ENCODE peak calls at places on chromosomes 1 and 21, in eight cellular contexts. One of them, this sample, is unnamed.
A peak's percentile ranks its signal among the peaks of the same experiment; 100 is the strongest.

GRCh38 chr21:25572895-25573310 is 34.4 kb downstream of the MRPL39 start:
- DNase-seq in ascending aorta: no peak
- DNase-seq in mammary epithelial cell: no peak
- DNase-seq in foreskin keratinocyte: no peak
- DNase-seq in foreskin fibroblast: no peak
- DNase-seq in heart left ventricle: no peak
- DNase-seq in GM20000: peak; percentile 29
- DNase-seq in endothelial cell: no peak
- DNase-seq in this sample: no peak

GRCh38 chr1:66475940-66476339 is 58.0 kb upstream of the SGIP1 start:
- DNase-seq in ascending aorta: no peak
- DNase-seq in mammary epithelial cell: no peak
- DNase-seq in foreskin keratinocyte: no peak
- DNase-seq in foreskin fibroblast: no peak
- DNase-seq in heart left ventricle: peak; percentile 49
- DNase-seq in GM20000: no peak
- DNase-seq in endothelial cell: no peak
- DNase-seq in this sample: no peak

GRCh38 chr1:221961532-221962292 is 219.8 kb upstream of the DUSP10 start:
- DNase-seq in ascending aorta: no peak
- DNase-seq in mammary epithelial cell: peak; percentile 86
- DNase-seq in foreskin keratinocyte: no peak
- DNase-seq in foreskin fibroblast: peak; percentile 76
- DNase-seq in heart left ventricle: no peak
- DNase-seq in GM20000: peak; percentile 23
- DNase-seq in endothelial cell: no peak
- DNase-seq in this sample: peak; percentile 76

GRCh38 chr1:64471724-64472276 is 1.9 kb downstream of the CACHD1 start:
- DNase-seq in ascending aorta: no peak
- DNase-seq in mammary epithelial cell: peak; percentile 52
- DNase-seq in foreskin keratinocyte: peak; percentile 33
- DNase-seq in foreskin fibroblast: peak; percentile 70
- DNase-seq in heart left ventricle: no peak
- DNase-seq in GM20000: no peak
- DNase-seq in endothelial cell: no peak
- DNase-seq in this sample: peak; percentile 14

GRCh38 chr21:33993286-33994231 is 78.0 kb upstream of the ATP5PO start:
- DNase-seq in ascending aorta: no peak
- DNase-seq in mammary epithelial cell: no peak
- DNase-seq in foreskin keratinocyte: no peak
- DNase-seq in foreskin fibroblast: no peak
- DNase-seq in heart left ventricle: no peak
- DNase-seq in GM20000: no peak
- DNase-seq in endothelial cell: peak; percentile 41
- DNase-seq in this sample: no peak

GRCh38 chr1:158830074-158830677 is 975 bp upstream of the MNDA start:
- DNase-seq in ascending aorta: no peak
- DNase-seq in mammary epithelial cell: no peak
- DNase-seq in foreskin keratinocyte: no peak
- DNase-seq in foreskin fibroblast: no peak
- DNase-seq in heart left ventricle: no peak
- DNase-seq in GM20000: peak; percentile 20
- DNase-seq in endothelial cell: no peak
- DNase-seq in this sample: no peak

GRCh38 chr1:153533689-153534201 is 2.0 kb downstream of the S100A6 start:
- DNase-seq in ascending aorta: peak; percentile 60
- DNase-seq in mammary epithelial cell: peak; percentile 94
- DNase-seq in foreskin keratinocyte: peak; percentile 92
- DNase-seq in foreskin fibroblast: peak; percentile 96
- DNase-seq in heart left ventricle: peak; percentile 75
- DNase-seq in GM20000: no peak
- DNase-seq in endothelial cell: no peak
- DNase-seq in this sample: peak; percentile 98

GRCh38 chr1:52814465-52814864 is 28.1 kb upstream of the ZYG11A start:
- DNase-seq in ascending aorta: no peak
- DNase-seq in mammary epithelial cell: peak; percentile 68
- DNase-seq in foreskin keratinocyte: peak; percentile 63
- DNase-seq in foreskin fibroblast: peak; percentile 28
- DNase-seq in heart left ventricle: no peak
- DNase-seq in GM20000: no peak
- DNase-seq in endothelial cell: no peak
- DNase-seq in this sample: peak; percentile 56

GRCh38 chr1:188367669-188368068 is 1538.9 kb downstream of the PLA2G4A start:
- DNase-seq in ascending aorta: no peak
- DNase-seq in mammary epithelial cell: no peak
- DNase-seq in foreskin keratinocyte: no peak
- DNase-seq in foreskin fibroblast: no peak
- DNase-seq in heart left ventricle: no peak
- DNase-seq in GM20000: no peak
- DNase-seq in endothelial cell: no peak
- DNase-seq in this sample: no peak

GRCh38 chr1:181050922-181051321 is 17.1 kb downstream of the MR1 start:
- DNase-seq in ascending aorta: no peak
- DNase-seq in mammary epithelial cell: peak; percentile 46
- DNase-seq in foreskin keratinocyte: no peak
- DNase-seq in foreskin fibroblast: no peak
- DNase-seq in heart left ventricle: no peak
- DNase-seq in GM20000: no peak
- DNase-seq in endothelial cell: no peak
- DNase-seq in this sample: no peak

DNA sequence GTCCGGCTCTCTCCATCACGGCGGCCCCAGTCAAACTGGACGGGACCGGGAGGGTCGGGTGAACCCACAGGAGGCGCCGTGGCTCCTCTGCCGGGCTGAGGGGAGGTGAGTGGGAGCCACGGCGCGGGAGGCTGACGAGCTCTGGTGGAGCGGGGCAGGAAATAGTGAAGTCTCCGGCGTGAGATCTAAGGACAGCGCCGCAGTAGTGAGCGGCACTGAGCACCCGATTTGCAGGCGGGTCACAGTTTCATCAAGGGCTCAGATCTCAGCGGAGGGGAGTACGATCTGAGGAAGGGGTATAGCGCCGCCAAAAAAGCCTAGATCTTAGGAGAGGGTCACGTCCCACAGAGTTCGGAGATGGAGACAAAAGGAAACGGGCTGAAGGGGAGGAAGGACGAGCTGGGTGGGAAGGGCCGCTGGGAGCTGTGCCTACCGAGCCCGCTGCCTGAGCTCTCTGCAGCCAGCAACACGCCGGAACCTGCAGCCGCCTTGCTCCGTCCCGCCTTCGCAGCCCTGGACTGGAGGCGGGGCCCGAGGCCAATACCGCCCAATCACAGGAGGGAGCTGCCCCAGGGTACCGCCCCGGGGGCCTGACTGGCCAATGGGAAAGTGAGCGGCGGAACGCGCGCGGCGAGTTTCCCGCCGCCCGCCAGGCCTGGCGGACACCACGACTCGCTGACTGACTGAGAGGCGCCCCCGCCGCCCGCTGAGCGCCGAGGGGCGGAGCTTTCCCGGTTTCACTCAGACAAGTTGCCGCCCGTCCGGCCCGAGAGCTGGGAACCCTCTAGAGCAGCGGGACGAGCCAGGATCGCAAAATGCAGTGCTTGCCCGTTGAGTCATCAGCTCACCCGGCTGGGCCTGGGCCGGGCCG is 1.9 kb downstream of the SFN start:
- DNase-seq in ascending aorta: peak; percentile 94
- DNase-seq in mammary epithelial cell: peak; percentile 98
- DNase-seq in foreskin keratinocyte: peak; percentile 93
- DNase-seq in foreskin fibroblast: peak; percentile 100
- DNase-seq in heart left ventricle: peak; percentile 99
- DNase-seq in GM20000: peak; percentile 94
- DNase-seq in endothelial cell: peak; percentile 97
- DNase-seq in this sample: peak; percentile 99
- TF ChIP-seq CTCF in ascending aorta: no peak
- TF ChIP-seq CTCF in mammary epithelial cell: peak; percentile 1
- TF ChIP-seq CTCF in foreskin keratinocyte: no peak
- TF ChIP-seq CTCF in foreskin fibroblast: no peak
- TF ChIP-seq CTCF in heart left ventricle: no peak
- TF ChIP-seq CTCF in GM20000: no peak
- TF ChIP-seq CTCF in endothelial cell: no peak
- TF ChIP-seq CTCF in this sample: no peak

GRCh38 chr1:235006816-235007215 is 121.8 kb downstream of the TOMM20 start:
- DNase-seq in ascending aorta: no peak
- DNase-seq in mammary epithelial cell: no peak
- DNase-seq in foreskin keratinocyte: no peak
- DNase-seq in foreskin fibroblast: no peak
- DNase-seq in heart left ventricle: no peak
- DNase-seq in GM20000: no peak
- DNase-seq in endothelial cell: no peak
- DNase-seq in this sample: peak; percentile 65
- TF ChIP-seq CTCF in ascending aorta: no peak
- TF ChIP-seq CTCF in mammary epithelial cell: no peak
- TF ChIP-seq CTCF in foreskin keratinocyte: no peak
- TF ChIP-seq CTCF in foreskin fibroblast: no peak
- TF ChIP-seq CTCF in heart left ventricle: no peak
- TF ChIP-seq CTCF in GM20000: no peak
- TF ChIP-seq CTCF in endothelial cell: no peak
- TF ChIP-seq CTCF in this sample: no peak

DNA sequence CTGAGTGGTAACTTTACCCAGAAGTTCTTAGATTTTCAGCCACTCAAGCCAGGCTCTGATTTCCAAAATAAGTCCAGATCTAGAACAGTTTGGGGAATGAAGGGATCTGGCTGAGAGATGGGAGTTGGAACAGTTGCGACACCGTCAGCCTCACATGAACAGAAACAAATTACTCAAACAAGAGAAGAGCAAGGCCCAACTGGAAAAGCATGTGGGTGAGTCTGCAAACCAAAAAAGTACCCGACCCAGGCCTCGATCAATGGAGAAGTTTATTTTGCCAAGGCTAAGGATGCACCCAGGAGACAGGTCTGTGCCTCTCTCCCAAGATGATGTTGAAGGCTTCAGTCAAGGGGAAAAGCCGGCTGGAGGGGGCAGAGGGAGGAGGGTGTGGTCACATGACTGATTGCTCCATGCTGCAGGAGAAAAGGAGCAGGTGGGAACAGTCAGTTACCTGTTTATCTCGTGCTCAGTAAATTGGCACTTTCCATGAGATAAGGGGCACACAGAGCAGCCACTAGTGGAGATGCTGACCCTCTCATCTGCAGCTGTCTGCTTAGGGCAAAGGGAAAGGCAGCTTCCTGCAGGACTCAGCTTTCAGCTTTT is 42.3 kb downstream of the KRTAP10-1 start:
- DNase-seq in ascending aorta: no peak
- DNase-seq in mammary epithelial cell: no peak
- DNase-seq in foreskin keratinocyte: no peak
- DNase-seq in foreskin fibroblast: peak; percentile 28
- DNase-seq in heart left ventricle: no peak
- DNase-seq in GM20000: no peak
- DNase-seq in endothelial cell: no peak
- DNase-seq in this sample: no peak
- TF ChIP-seq CTCF in ascending aorta: no peak
- TF ChIP-seq CTCF in mammary epithelial cell: no peak
- TF ChIP-seq CTCF in foreskin keratinocyte: no peak
- TF ChIP-seq CTCF in foreskin fibroblast: no peak
- TF ChIP-seq CTCF in heart left ventricle: no peak
- TF ChIP-seq CTCF in GM20000: no peak
- TF ChIP-seq CTCF in endothelial cell: no peak
- TF ChIP-seq CTCF in this sample: no peak

GRCh38 chr1:71593523-71593922 is 512.7 kb upstream of the ZRANB2 start:
- DNase-seq in ascending aorta: no peak
- DNase-seq in mammary epithelial cell: no peak
- DNase-seq in foreskin keratinocyte: no peak
- DNase-seq in foreskin fibroblast: peak; percentile 10
- DNase-seq in heart left ventricle: no peak
- DNase-seq in GM20000: no peak
- DNase-seq in endothelial cell: peak; percentile 8
- DNase-seq in this sample: peak; percentile 22
- TF ChIP-seq CTCF in ascending aorta: no peak
- TF ChIP-seq CTCF in mammary epithelial cell: peak; percentile 33
- TF ChIP-seq CTCF in foreskin keratinocyte: no peak
- TF ChIP-seq CTCF in foreskin fibroblast: no peak
- TF ChIP-seq CTCF in heart left ventricle: no peak
- TF ChIP-seq CTCF in GM20000: no peak
- TF ChIP-seq CTCF in endothelial cell: peak; percentile 27
- TF ChIP-seq CTCF in this sample: peak; percentile 21